ENCODE peak calls at places on chromosomes 12 and 14, in nine cellular contexts. One of them, this sample, is unnamed.
A peak's percentile ranks its signal among the peaks of the same experiment; 100 is the strongest.

GRCh38 chr12:47881826-47882427 is 22.9 kb downstream of the VDR start:
- DNase-seq in aorta: no peak
- DNase-seq in astrocyte of the spinal cord: peak; percentile 94
- DNase-seq in AG04450: peak; percentile 96
- DNase-seq in AG10803: peak; percentile 99
- DNase-seq in GM23248: peak; percentile 98
- DNase-seq in thoracic aorta: no peak
- DNase-seq in foreskin fibroblast: peak; percentile 99
- DNase-seq in suprapubic skin: peak; percentile 86
- DNase-seq in this sample: no peak

GRCh38 chr12:68591716-68592437 is 18.8 kb upstream of the RAP1B start:
- DNase-seq in aorta: no peak
- DNase-seq in astrocyte of the spinal cord: no peak
- DNase-seq in AG04450: no peak
- DNase-seq in AG10803: no peak
- DNase-seq in GM23248: no peak
- DNase-seq in thoracic aorta: no peak
- DNase-seq in foreskin fibroblast: no peak
- DNase-seq in suprapubic skin: no peak
- DNase-seq in this sample: no peak

GRCh38 chr14:23047042-23047634 is 5.1 kb downstream of the PSMB11 start:
- DNase-seq in aorta: peak; percentile 66
- DNase-seq in astrocyte of the spinal cord: no peak
- DNase-seq in AG04450: no peak
- DNase-seq in AG10803: no peak
- DNase-seq in GM23248: no peak
- DNase-seq in thoracic aorta: no peak
- DNase-seq in foreskin fibroblast: no peak
- DNase-seq in suprapubic skin: no peak
- DNase-seq in this sample: no peak

GRCh38 chr12:101925352-101925751 is 48.0 kb downstream of the DRAM1 start:
- DNase-seq in aorta: no peak
- DNase-seq in astrocyte of the spinal cord: peak; percentile 86
- DNase-seq in AG04450: peak; percentile 97
- DNase-seq in AG10803: peak; percentile 100
- DNase-seq in GM23248: peak; percentile 98
- DNase-seq in thoracic aorta: peak; percentile 8
- DNase-seq in foreskin fibroblast: peak; percentile 98
- DNase-seq in suprapubic skin: peak; percentile 85
- DNase-seq in this sample: peak; percentile 81

GRCh38 chr12:124928095-124928911 is 13.9 kb upstream of the UBC start:
- DNase-seq in aorta: peak; percentile 89
- DNase-seq in astrocyte of the spinal cord: peak; percentile 95
- DNase-seq in AG04450: peak; percentile 95
- DNase-seq in AG10803: peak; percentile 61
- DNase-seq in GM23248: peak; percentile 38
- DNase-seq in thoracic aorta: no peak
- DNase-seq in foreskin fibroblast: peak; percentile 94
- DNase-seq in suprapubic skin: peak; percentile 85
- DNase-seq in this sample: peak; percentile 89

GRCh38 chr14:100031506-100032281 is 33.5 kb upstream of the EVL start:
- DNase-seq in aorta: no peak
- DNase-seq in astrocyte of the spinal cord: peak; percentile 97
- DNase-seq in AG04450: peak; percentile 95
- DNase-seq in AG10803: peak; percentile 98
- DNase-seq in GM23248: peak; percentile 100
- DNase-seq in thoracic aorta: peak; percentile 37
- DNase-seq in foreskin fibroblast: peak; percentile 98
- DNase-seq in suprapubic skin: peak; percentile 72
- DNase-seq in this sample: no peak

GRCh38 chr12:57261385-57261784 is 10.4 kb upstream of the STAC3 start:
- DNase-seq in aorta: no peak
- DNase-seq in astrocyte of the spinal cord: no peak
- DNase-seq in AG04450: no peak
- DNase-seq in AG10803: no peak
- DNase-seq in GM23248: no peak
- DNase-seq in thoracic aorta: no peak
- DNase-seq in foreskin fibroblast: no peak
- DNase-seq in suprapubic skin: no peak
- DNase-seq in this sample: no peak

GRCh38 chr12:130710733-130711080 is 5.4 kb downstream of the RIMBP2 start:
- DNase-seq in aorta: no peak
- DNase-seq in astrocyte of the spinal cord: no peak
- DNase-seq in AG04450: no peak
- DNase-seq in AG10803: no peak
- DNase-seq in GM23248: no peak
- DNase-seq in thoracic aorta: no peak
- DNase-seq in foreskin fibroblast: no peak
- DNase-seq in suprapubic skin: no peak
- DNase-seq in this sample: peak; percentile 52

GRCh38 chr12:128779901-128780300 is 43.9 kb downstream of the SLC15A4 start:
- DNase-seq in aorta: no peak
- DNase-seq in astrocyte of the spinal cord: no peak
- DNase-seq in AG04450: no peak
- DNase-seq in AG10803: no peak
- DNase-seq in GM23248: no peak
- DNase-seq in thoracic aorta: no peak
- DNase-seq in foreskin fibroblast: no peak
- DNase-seq in suprapubic skin: no peak
- DNase-seq in this sample: no peak

GRCh38 chr14:20757963-20758362 is 10.2 kb upstream of the EDDM3B start:
- DNase-seq in aorta: no peak
- DNase-seq in astrocyte of the spinal cord: no peak
- DNase-seq in AG04450: no peak
- DNase-seq in AG10803: no peak
- DNase-seq in GM23248: no peak
- DNase-seq in thoracic aorta: no peak
- DNase-seq in foreskin fibroblast: no peak
- DNase-seq in suprapubic skin: no peak
- DNase-seq in this sample: no peak

GRCh38 chr12:122886851-122887816 is 8.8 kb downstream of the VPS37B start:
- DNase-seq in aorta: no peak
- DNase-seq in astrocyte of the spinal cord: peak; percentile 73
- DNase-seq in AG04450: no peak
- DNase-seq in AG10803: no peak
- DNase-seq in GM23248: peak; percentile 56
- DNase-seq in thoracic aorta: no peak
- DNase-seq in foreskin fibroblast: peak; percentile 63
- DNase-seq in suprapubic skin: no peak
- DNase-seq in this sample: no peak

GRCh38 chr12:51415931-51416330 is 8.7 kb upstream of the SLC4A8 start:
- DNase-seq in aorta: no peak
- DNase-seq in astrocyte of the spinal cord: no peak
- DNase-seq in AG04450: no peak
- DNase-seq in AG10803: no peak
- DNase-seq in GM23248: peak; percentile 28
- DNase-seq in thoracic aorta: no peak
- DNase-seq in foreskin fibroblast: no peak
- DNase-seq in suprapubic skin: no peak
- DNase-seq in this sample: no peak

GRCh38 chr12:51417826-51418225 is 6.8 kb upstream of the SLC4A8 start:
- DNase-seq in aorta: no peak
- DNase-seq in astrocyte of the spinal cord: no peak
- DNase-seq in AG04450: no peak
- DNase-seq in AG10803: no peak
- DNase-seq in GM23248: no peak
- DNase-seq in thoracic aorta: no peak
- DNase-seq in foreskin fibroblast: no peak
- DNase-seq in suprapubic skin: no peak
- DNase-seq in this sample: no peak

GRCh38 chr12:51421266-51421884 is 3.3 kb upstream of the SLC4A8 start:
- DNase-seq in aorta: no peak
- DNase-seq in astrocyte of the spinal cord: peak; percentile 69
- DNase-seq in AG04450: peak; percentile 48
- DNase-seq in AG10803: peak; percentile 73
- DNase-seq in GM23248: peak; percentile 83
- DNase-seq in thoracic aorta: no peak
- DNase-seq in foreskin fibroblast: peak; percentile 87
- DNase-seq in suprapubic skin: no peak
- DNase-seq in this sample: no peak

GRCh38 chr12:51424094-51424661 is 453 bp upstream of the SLC4A8 start:
- DNase-seq in aorta: no peak
- DNase-seq in astrocyte of the spinal cord: no peak
- DNase-seq in AG04450: no peak
- DNase-seq in AG10803: no peak
- DNase-seq in GM23248: peak; percentile 57
- DNase-seq in thoracic aorta: no peak
- DNase-seq in foreskin fibroblast: peak; percentile 28
- DNase-seq in suprapubic skin: no peak
- DNase-seq in this sample: no peak

DNA sequence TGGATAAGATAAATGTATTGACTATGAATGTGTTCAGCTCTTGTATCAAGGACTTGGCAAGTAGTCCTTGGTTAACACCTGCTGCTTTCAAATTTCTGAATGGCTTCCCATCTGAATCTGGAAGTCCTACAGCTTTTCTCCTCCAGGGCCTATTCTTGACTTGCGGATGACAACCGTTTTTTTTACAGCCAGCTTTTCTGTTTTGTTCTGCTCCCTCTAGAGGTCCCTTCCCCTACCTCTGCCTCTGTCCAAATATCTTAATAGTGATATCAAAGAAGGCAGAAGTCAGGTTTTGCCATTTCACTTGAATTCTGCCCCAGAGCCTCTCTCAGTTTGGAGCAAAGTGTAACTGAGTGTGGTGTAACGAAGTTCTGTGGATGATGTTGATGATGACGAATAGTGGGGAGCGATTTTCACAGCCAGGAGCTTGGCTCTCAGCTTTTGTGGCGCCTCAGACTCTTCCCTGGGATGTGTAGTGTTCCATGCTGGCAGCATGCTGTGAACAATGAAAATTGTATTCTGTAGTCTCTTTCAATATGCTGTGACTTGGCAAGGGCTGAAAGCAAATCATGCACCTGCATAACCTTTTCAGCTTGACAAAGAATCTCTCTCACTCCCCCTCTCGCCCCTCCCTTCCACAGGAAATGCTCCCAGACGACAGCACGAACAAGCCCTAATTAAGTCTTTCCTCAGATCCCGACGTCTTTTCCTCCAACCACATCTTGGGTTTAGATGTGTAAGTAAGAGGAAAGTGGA is 5.0 kb upstream of the SLC4A8 start:
- DNase-seq in aorta: no peak
- DNase-seq in astrocyte of the spinal cord: no peak
- DNase-seq in AG04450: no peak
- DNase-seq in AG10803: no peak
- DNase-seq in GM23248: peak; percentile 11
- DNase-seq in thoracic aorta: no peak
- DNase-seq in foreskin fibroblast: peak; percentile 56
- DNase-seq in suprapubic skin: no peak
- DNase-seq in this sample: no peak
- H3K4me3 ChIP-seq in aorta: no peak overlapping the region
- H3K4me3 ChIP-seq in astrocyte of the spinal cord: no peak overlapping the region
- H3K4me3 ChIP-seq in AG04450: no peak overlapping the region
- H3K4me3 ChIP-seq in AG10803: no peak overlapping the region
- H3K4me3 ChIP-seq in GM23248: no peak overlapping the region
- H3K4me3 ChIP-seq in thoracic aorta: no peak overlapping the region
- H3K4me3 ChIP-seq in foreskin fibroblast: no peak overlapping the region
- H3K4me3 ChIP-seq in suprapubic skin: no peak overlapping the region
- H3K4me3 ChIP-seq in this sample: no peak overlapping the region

DNA sequence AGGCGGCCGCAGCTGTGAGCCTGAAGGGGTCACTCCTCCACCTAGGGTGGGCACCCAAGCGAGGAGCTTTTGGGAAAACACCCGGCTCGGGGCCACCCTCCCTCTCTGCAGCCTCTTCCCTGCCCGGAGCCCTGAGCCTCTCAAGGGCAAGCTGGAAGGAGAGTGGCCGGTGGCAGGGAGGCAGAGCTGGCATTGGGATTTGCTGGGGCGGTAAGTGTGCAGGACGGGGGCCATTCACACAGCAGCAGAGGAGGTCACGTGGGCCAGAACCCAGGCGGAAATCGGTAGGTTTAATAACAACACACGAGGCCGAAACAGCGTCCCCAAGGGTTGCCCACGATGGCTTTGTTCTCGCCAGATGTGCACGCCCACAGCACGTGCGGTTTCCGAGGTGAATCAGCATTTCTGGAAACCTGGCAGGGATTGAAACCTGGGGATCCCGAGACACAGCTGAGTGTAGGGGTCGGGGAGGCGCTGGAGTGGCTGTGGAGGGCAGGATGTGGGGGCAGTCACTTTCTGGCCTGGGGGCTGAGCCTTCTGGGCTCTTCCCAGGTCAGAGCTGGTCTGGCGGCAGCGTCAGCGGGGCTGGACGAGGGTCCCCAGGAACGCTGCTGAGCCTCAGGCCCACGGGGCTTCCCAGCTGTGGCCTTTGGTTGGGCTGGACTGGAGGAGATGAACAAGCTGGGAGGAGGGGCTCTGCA is 23.5 kb downstream of the NOC4L start:
- DNase-seq in aorta: no peak
- DNase-seq in astrocyte of the spinal cord: no peak
- DNase-seq in AG04450: no peak
- DNase-seq in AG10803: no peak
- DNase-seq in GM23248: no peak
- DNase-seq in thoracic aorta: no peak
- DNase-seq in foreskin fibroblast: no peak
- DNase-seq in suprapubic skin: no peak
- DNase-seq in this sample: no peak
- H3K4me3 ChIP-seq in aorta: no peak overlapping the region
- H3K4me3 ChIP-seq in astrocyte of the spinal cord: no peak overlapping the region
- H3K4me3 ChIP-seq in AG04450: no peak overlapping the region
- H3K4me3 ChIP-seq in AG10803: no peak overlapping the region
- H3K4me3 ChIP-seq in GM23248: no peak overlapping the region
- H3K4me3 ChIP-seq in thoracic aorta: no peak overlapping the region
- H3K4me3 ChIP-seq in foreskin fibroblast: no peak overlapping the region
- H3K4me3 ChIP-seq in suprapubic skin: no peak overlapping the region
- H3K4me3 ChIP-seq in this sample: no peak overlapping the region

DNA sequence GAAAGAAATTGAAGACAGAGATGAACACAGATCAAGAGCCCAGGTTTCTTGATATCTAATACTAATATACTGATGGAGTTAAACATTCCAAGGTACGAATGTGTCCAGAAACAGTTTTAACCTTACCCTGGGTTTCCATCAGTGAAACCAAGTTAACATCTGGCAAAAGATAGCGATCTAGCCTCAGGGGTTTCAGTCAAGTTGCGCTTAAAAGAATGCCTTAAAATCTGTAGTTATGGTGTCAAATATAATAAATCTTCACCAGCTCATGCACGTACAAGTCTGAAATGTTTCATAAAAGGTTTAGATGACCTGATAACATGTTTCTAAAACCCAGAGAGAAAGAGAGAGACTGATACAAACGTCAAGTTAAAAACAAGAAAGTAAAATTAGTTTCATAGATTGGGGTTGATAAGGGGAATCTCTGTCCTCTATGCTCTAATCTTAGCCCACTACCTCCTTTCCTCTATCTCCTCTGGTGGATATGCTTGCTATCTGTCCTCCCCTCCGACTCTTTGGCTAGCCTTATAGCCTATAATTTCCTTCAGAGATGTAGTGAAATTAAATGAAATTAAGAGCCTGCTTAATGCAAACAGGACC is 18.6 kb upstream of the FOS start:
- DNase-seq in aorta: no peak
- DNase-seq in astrocyte of the spinal cord: no peak
- DNase-seq in AG04450: no peak
- DNase-seq in AG10803: peak; percentile 36
- DNase-seq in GM23248: peak; percentile 4
- DNase-seq in thoracic aorta: no peak
- DNase-seq in foreskin fibroblast: no peak
- DNase-seq in suprapubic skin: no peak
- DNase-seq in this sample: no peak
- H3K4me3 ChIP-seq in aorta: no peak overlapping the region
- H3K4me3 ChIP-seq in astrocyte of the spinal cord: no peak overlapping the region
- H3K4me3 ChIP-seq in AG04450: no peak overlapping the region
- H3K4me3 ChIP-seq in AG10803: no peak overlapping the region
- H3K4me3 ChIP-seq in GM23248: peak overlapping the region; percentile 69
- H3K4me3 ChIP-seq in thoracic aorta: peak overlapping the region; percentile 72
- H3K4me3 ChIP-seq in foreskin fibroblast: no peak overlapping the region
- H3K4me3 ChIP-seq in suprapubic skin: no peak overlapping the region
- H3K4me3 ChIP-seq in this sample: no peak overlapping the region

GRCh38 chr12:21369141-21369980 is 3.3 kb upstream of the IAPP start:
- DNase-seq in aorta: no peak
- DNase-seq in astrocyte of the spinal cord: no peak
- DNase-seq in AG04450: no peak
- DNase-seq in AG10803: no peak
- DNase-seq in GM23248: no peak
- DNase-seq in thoracic aorta: no peak
- DNase-seq in foreskin fibroblast: no peak
- DNase-seq in suprapubic skin: no peak
- DNase-seq in this sample: no peak
- H3K4me3 ChIP-seq in aorta: no peak overlapping the region
- H3K4me3 ChIP-seq in astrocyte of the spinal cord: no peak overlapping the region
- H3K4me3 ChIP-seq in AG04450: no peak overlapping the region
- H3K4me3 ChIP-seq in AG10803: no peak overlapping the region
- H3K4me3 ChIP-seq in GM23248: no peak overlapping the region
- H3K4me3 ChIP-seq in thoracic aorta: no peak overlapping the region
- H3K4me3 ChIP-seq in foreskin fibroblast: no peak overlapping the region
- H3K4me3 ChIP-seq in suprapubic skin: no peak overlapping the region
- H3K4me3 ChIP-seq in this sample: no peak overlapping the region